ENCODE peak calls at places on chromosomes 11 and 22, in six cellular contexts. W is GM23338, M is brain microvascular endothelial cell, R is bronchial epithelial cell, Z is body of pancreas, X is SK-N-SH. Y is an unnamed sample.

GRCh38 chr22:37922177-37922576 is 16.1 kb downstream of the MICALL1 start:
- DNase-seq in R (no peak), X (peak; percentile 67), W (no peak), M (no peak), Z (no peak), Y (no peak)

GRCh38 chr11:116840224-116840745 is 2.9 kb upstream of the APOA1 start:
- DNase-seq in X (no peak), R (peak; percentile 18), M (no peak), Z (no peak), W (peak; percentile 58), Y (no peak)

GRCh38 chr11:60370252-60370810 is 8.0 kb upstream of the MS4A7 start:
- DNase-seq in M (no peak), Z (no peak), W (no peak), R (peak; percentile 66), X (no peak), Y (no peak)

GRCh38 chr11:10438451-10438850 is 16.6 kb upstream of the AMPD3 start:
- DNase-seq in W (no peak), R (peak; percentile 17), Z (no peak), X (no peak), M (peak; percentile 48), Y (no peak)

GRCh38 chr11:129704831-129705230 is 110.8 kb upstream of the TMEM45B start:
- DNase-seq in M (no peak), R (no peak), W (no peak), X (no peak), Z (no peak), Y (no peak)

GRCh38 chr11:126583101-126583500 is 227.6 kb downstream of the ST3GAL4 start:
- DNase-seq in R (no peak), Z (no peak), M (no peak), W (no peak), X (no peak), Y (no peak)

GRCh38 chr11:959608-960007 is 33.9 kb downstream of the AP2A2 start:
- DNase-seq in R (no peak), M (no peak), Z (no peak), W (no peak), X (no peak), Y (no peak)

GRCh38 chr11:119975561-119976152 is 162.3 kb downstream of the TRIM29 start:
- DNase-seq in W (peak; percentile 80), R (no peak), M (no peak), X (no peak), Z (no peak), Y (peak; percentile 61)

GRCh38 chr22:22424956-22425355 is 83.6 kb downstream of the ZNF280B start:
- DNase-seq in M (no peak), W (no peak), R (no peak), Z (no peak), X (no peak), Y (no peak)

GRCh38 chr22:31272522-31273446 is 19.5 kb downstream of the PIK3IP1 start:
- DNase-seq in R (no peak), W (peak; percentile 91), Z (peak; percentile 59), M (peak; percentile 50), X (peak; percentile 79), Y (peak; percentile 71)

GRCh38 chr11:67468509-67468834 is 579 bp downstream of the TMEM134 start:
- DNase-seq in R (no peak), M (no peak), X (no peak), W (peak; percentile 58), Z (no peak), Y (no peak)

GRCh38 chr11:125174686-125175085 is 10.1 kb downstream of the PKNOX2 start:
- DNase-seq in Z (no peak), R (no peak), M (no peak), W (no peak), X (no peak), Y (no peak)

DNA sequence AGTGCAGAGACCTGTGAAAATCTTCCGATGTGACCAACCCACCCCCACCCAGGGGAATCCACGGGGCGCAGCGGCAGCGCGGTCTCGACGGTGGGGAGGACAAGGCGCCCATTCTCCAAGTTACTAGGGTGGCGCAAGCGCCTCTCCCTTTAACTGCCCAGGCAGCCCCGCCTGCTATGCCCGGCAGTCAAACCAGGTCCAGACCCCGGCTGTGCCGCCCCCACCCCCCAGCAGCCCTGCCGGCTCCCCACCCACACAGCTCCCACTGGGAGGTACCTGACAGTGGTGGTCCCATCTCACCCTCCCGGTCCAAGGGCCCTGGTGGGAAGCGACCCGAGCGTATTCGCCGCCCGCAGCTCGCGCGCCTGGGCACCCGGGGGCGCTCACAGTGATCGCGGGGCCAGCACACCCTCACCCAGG is 423 bp downstream of the TRPM5 start:
- DNase-seq in X (no peak), M (no peak), W (no peak), Z (peak; percentile 55), R (no peak), Y (no peak)
- H3K4me3 ChIP-seq in X (peak overlapping the region; percentile 38), M (no peak overlapping the region), W (peak overlapping the region; percentile 68), Z (peak overlapping the region; percentile 14), R (no peak overlapping the region), Y (no peak overlapping the region)

DNA sequence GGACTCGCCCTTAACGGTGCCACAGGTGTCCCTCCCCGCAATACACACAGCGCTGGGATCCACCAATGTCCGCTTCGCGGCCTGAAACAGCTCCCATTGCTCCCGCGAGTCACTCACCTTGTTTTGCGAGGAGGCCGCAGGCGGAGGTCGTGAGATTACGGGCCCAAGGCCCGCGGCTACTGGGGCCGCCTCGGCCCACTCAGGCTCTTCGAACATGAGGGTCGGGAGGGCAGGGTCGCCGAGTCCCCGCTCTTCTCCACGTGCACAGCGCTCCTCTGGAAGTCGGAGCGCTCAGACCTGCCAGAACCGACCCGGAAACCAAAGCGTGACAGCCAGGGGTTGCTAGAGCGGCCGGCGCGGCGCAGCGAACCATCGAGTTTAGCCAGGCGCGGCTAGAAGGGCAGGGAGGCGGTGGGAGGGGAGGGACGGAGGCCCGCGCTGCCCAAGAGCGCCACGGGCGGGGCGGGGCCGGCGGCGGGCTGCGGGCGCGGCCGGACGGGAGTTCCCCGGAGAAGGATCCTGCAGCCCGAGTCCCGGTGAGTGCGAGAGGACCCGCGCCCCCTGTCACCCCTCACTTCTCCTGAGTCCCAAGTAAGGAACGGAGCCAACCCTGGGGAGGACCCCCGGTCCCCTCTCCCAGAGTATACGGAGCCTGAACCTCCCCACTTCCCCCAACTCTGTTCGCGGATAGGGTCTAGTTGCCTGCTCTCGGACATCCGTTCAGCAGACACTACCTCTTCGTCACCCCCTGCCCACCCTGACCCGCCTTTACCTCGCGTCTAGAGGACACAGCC is at the start of the genes ILK and RRP8:
- DNase-seq in M (peak; percentile 86), X (peak; percentile 96), R (peak; percentile 75), W (peak; percentile 96), Z (peak; percentile 92), Y (peak; percentile 82)
- TF ChIP-seq CTCF in M (peak; percentile 38), X (no peak), R (peak; percentile 24), W (no peak), Z (no peak), Y (no peak)

GRCh38 chr22:20080445-20080775 is 369 bp downstream of the DGCR8 start:
- DNase-seq in R (peak; percentile 5), W (peak; percentile 68), Z (peak; percentile 51), X (peak; percentile 90), M (peak; percentile 2), Y (peak; percentile 77)

GRCh38 chr22:20079745-20080444 is at the start of gene DGCR8:
- DNase-seq in W (peak; percentile 96), R (peak; percentile 84), Z (peak; percentile 93), X (peak; percentile 97), M (peak; percentile 83), Y (peak; percentile 96)

GRCh38 chr22:20083157-20083890 is 3.3 kb downstream of the DGCR8 start:
- DNase-seq in Z (no peak), W (no peak), X (no peak), R (no peak), M (no peak), Y (no peak)

GRCh38 chr22:20083891-20084546 is 4.0 kb downstream of the DGCR8 start:
- DNase-seq in X (no peak), W (no peak), Z (no peak), M (no peak), R (no peak), Y (no peak)

GRCh38 chr22:20080776-20081654 is 974 bp downstream of the DGCR8 start:
- DNase-seq in R (peak; percentile 64), M (peak; percentile 38), W (peak; percentile 69), X (peak; percentile 54), Z (peak; percentile 48), Y (peak; percentile 60)
- H3K36me3 ChIP-seq in R (peaks cover 4% of the 10 kb centered on the region), M (peaks cover 18% of the 10 kb centered on the region), W (no peaks in the 10 kb centered on the region), X (peaks cover 7% of the 10 kb centered on the region), Z (peaks cover 2% of the 10 kb centered on the region), Y (peaks cover 19% of the 10 kb centered on the region)

DNA sequence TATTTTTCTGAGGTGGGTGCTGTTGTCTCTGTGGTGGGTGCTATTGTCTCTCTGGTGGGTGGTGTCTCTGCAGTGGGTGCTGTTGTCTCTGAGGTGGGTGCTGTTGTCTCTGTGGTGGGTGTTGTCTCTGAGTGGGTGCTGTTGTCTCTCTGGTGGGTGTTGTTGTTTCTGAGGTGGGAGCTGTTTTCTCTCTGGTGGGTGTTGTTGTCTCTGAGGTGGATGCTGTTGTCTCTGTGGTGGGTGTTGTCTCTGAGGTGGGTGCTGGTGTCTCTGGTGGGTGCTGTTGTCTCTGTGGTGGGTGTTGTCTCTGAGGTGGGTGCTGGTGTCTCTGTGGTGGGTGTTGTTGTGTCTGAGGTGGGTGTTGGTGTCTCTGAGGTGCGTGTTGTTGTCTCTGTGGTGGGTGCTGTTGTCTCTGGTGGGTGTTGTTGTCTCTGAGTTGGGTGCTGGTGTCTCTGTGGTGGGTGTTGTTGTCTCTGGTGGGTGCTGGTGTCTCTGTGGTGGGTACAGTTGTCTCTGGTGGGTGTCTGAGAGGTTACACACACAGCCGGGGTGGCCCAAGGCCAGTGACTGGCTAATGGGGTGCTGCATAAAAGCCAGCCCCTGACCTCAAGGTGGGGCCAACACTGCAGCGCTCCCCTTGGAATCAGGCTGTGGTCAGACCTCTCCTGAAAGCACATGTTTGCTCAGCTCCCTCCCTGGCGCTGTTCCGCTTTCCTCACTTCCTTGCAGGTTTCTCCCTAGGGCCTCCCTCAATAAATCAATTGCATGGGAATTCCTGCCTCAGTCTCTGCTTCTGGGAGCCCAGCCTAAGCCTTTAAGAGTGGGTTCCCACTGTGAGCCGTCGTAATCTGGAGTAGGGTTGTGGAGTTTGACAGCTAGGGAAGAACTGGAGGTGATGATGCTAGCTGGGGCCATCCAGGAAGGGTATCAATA is 31.0 kb upstream of the XBP1 start:
- DNase-seq in W (no peak), X (no peak), M (no peak), Z (no peak), R (no peak), Y (no peak)
- H3K4me3 ChIP-seq in W (no peak overlapping the region), X (no peak overlapping the region), M (no peak overlapping the region), Z (no peak overlapping the region), R (no peak overlapping the region), Y (no peak overlapping the region)

GRCh38 chr22:29032584-29032983 is 29.0 kb downstream of the C22orf31 start:
- DNase-seq in X (no peak), W (no peak), Z (peak; percentile 51), M (no peak), R (peak; percentile 22), Y (no peak)

GRCh38 chr22:29030016-29030617 is 31.5 kb downstream of the C22orf31 start:
- DNase-seq in W (peak; percentile 29), Z (no peak), R (peak; percentile 42), M (no peak), X (no peak), Y (no peak)

GRCh38 chr22:29032014-29032475 is 29.6 kb downstream of the C22orf31 start:
- DNase-seq in Z (peak; percentile 35), X (peak; percentile 44), W (peak; percentile 37), R (no peak), M (no peak), Y (no peak)

GRCh38 chr22:29030618-29031235 is 30.9 kb downstream of the C22orf31 start:
- DNase-seq in R (peak; percentile 27), X (peak; percentile 94), Z (peak; percentile 95), M (peak; percentile 59), W (peak; percentile 86), Y (peak; percentile 90)

GRCh38 chr22:29031236-29031982 is 30.2 kb downstream of the C22orf31 start:
- DNase-seq in X (peak; percentile 70), R (peak; percentile 70), Z (peak; percentile 78), W (peak; percentile 82), M (peak; percentile 96), Y (peak; percentile 69)
- TF ChIP-seq CTCF in X (peak; percentile 33), R (no peak), Z (no peak), W (peak; percentile 21), M (peak; percentile 50), Y (peak; percentile 30)